ENCODE peak calls at places on chromosome 4, in ten cellular contexts. One of them, this sample, is unnamed.

GRCh38 chr4:153367092-153367491 is 22.6 kb downstream of the MND1 start:
- DNase-seq in substantia nigra: no peak
- DNase-seq in neural progenitor cell: no peak
- DNase-seq in stimulated activated CD8-positive, alpha-beta memory T cell treated with anti-CD3 and anti-CD28 coated beads, Interleukin-15, amount 100 ng/mL, for 24 hours: no peak
- DNase-seq in tibial artery: no peak
- DNase-seq in iPS DF 6.9: no peak
- DNase-seq in NB4: no peak
- DNase-seq in NCI-H524 treated with DMSO at 0.1 percent for 48 hours: no peak
- DNase-seq in naive thymus-derived CD8-positive, alpha-beta T cell: no peak
- DNase-seq in BE2C: no peak
- DNase-seq in this sample: no peak

GRCh38 chr4:76806336-76806735 is 91.6 kb downstream of the SOWAHB start:
- DNase-seq in iPS DF 6.9: no peak
- DNase-seq in naive thymus-derived CD8-positive, alpha-beta T cell: no peak
- DNase-seq in tibial artery: no peak
- DNase-seq in substantia nigra: no peak
- DNase-seq in BE2C: no peak
- DNase-seq in neural progenitor cell: no peak
- DNase-seq in NCI-H524 treated with DMSO at 0.1 percent for 48 hours: no peak
- DNase-seq in NB4: no peak
- DNase-seq in stimulated activated CD8-positive, alpha-beta memory T cell treated with anti-CD3 and anti-CD28 coated beads, Interleukin-15, amount 100 ng/mL, for 24 hours: no peak
- DNase-seq in this sample: no peak

GRCh38 chr4:87150498-87151261 is 69.7 kb downstream of the KLHL8 start:
- DNase-seq in BE2C: peak
- DNase-seq in stimulated activated CD8-positive, alpha-beta memory T cell treated with anti-CD3 and anti-CD28 coated beads, Interleukin-15, amount 100 ng/mL, for 24 hours: no peak
- DNase-seq in substantia nigra: peak
- DNase-seq in tibial artery: no peak
- DNase-seq in neural progenitor cell: peak
- DNase-seq in NCI-H524 treated with DMSO at 0.1 percent for 48 hours: no peak
- DNase-seq in NB4: peak
- DNase-seq in naive thymus-derived CD8-positive, alpha-beta T cell: peak
- DNase-seq in iPS DF 6.9: peak
- DNase-seq in this sample: peak

GRCh38 chr4:4296283-4296846 is 6.3 kb downstream of the ZBTB49 start:
- DNase-seq in substantia nigra: no peak
- DNase-seq in naive thymus-derived CD8-positive, alpha-beta T cell: no peak
- DNase-seq in iPS DF 6.9: no peak
- DNase-seq in neural progenitor cell: no peak
- DNase-seq in BE2C: no peak
- DNase-seq in NCI-H524 treated with DMSO at 0.1 percent for 48 hours: no peak
- DNase-seq in stimulated activated CD8-positive, alpha-beta memory T cell treated with anti-CD3 and anti-CD28 coated beads, Interleukin-15, amount 100 ng/mL, for 24 hours: no peak
- DNase-seq in tibial artery: no peak
- DNase-seq in NB4: no peak
- DNase-seq in this sample: no peak

GRCh38 chr4:38565271-38566199 is 98.5 kb upstream of the KLF3 start:
- DNase-seq in stimulated activated CD8-positive, alpha-beta memory T cell treated with anti-CD3 and anti-CD28 coated beads, Interleukin-15, amount 100 ng/mL, for 24 hours: no peak
- DNase-seq in NCI-H524 treated with DMSO at 0.1 percent for 48 hours: no peak
- DNase-seq in naive thymus-derived CD8-positive, alpha-beta T cell: no peak
- DNase-seq in BE2C: peak
- DNase-seq in tibial artery: no peak
- DNase-seq in substantia nigra: no peak
- DNase-seq in neural progenitor cell: no peak
- DNase-seq in NB4: no peak
- DNase-seq in iPS DF 6.9: no peak
- DNase-seq in this sample: no peak

GRCh38 chr4:53522334-53522733 is 69.0 kb downstream of the LNX1 start:
- DNase-seq in tibial artery: no peak
- DNase-seq in iPS DF 6.9: no peak
- DNase-seq in naive thymus-derived CD8-positive, alpha-beta T cell: no peak
- DNase-seq in stimulated activated CD8-positive, alpha-beta memory T cell treated with anti-CD3 and anti-CD28 coated beads, Interleukin-15, amount 100 ng/mL, for 24 hours: no peak
- DNase-seq in NCI-H524 treated with DMSO at 0.1 percent for 48 hours: no peak
- DNase-seq in neural progenitor cell: no peak
- DNase-seq in NB4: no peak
- DNase-seq in BE2C: no peak
- DNase-seq in substantia nigra: no peak
- DNase-seq in this sample: no peak

GRCh38 chr4:25172964-25173917 is 13.0 kb upstream of the SEPSECS start:
- DNase-seq in tibial artery: peak
- DNase-seq in NB4: peak
- DNase-seq in naive thymus-derived CD8-positive, alpha-beta T cell: no peak
- DNase-seq in BE2C: no peak
- DNase-seq in stimulated activated CD8-positive, alpha-beta memory T cell treated with anti-CD3 and anti-CD28 coated beads, Interleukin-15, amount 100 ng/mL, for 24 hours: no peak
- DNase-seq in iPS DF 6.9: no peak
- DNase-seq in neural progenitor cell: no peak
- DNase-seq in NCI-H524 treated with DMSO at 0.1 percent for 48 hours: no peak
- DNase-seq in substantia nigra: no peak
- DNase-seq in this sample: no peak

GRCh38 chr4:79661196-79661595 is 253.2 kb upstream of the GK2 start:
- DNase-seq in NB4: no peak
- DNase-seq in neural progenitor cell: no peak
- DNase-seq in NCI-H524 treated with DMSO at 0.1 percent for 48 hours: no peak
- DNase-seq in substantia nigra: no peak
- DNase-seq in BE2C: no peak
- DNase-seq in tibial artery: no peak
- DNase-seq in naive thymus-derived CD8-positive, alpha-beta T cell: no peak
- DNase-seq in stimulated activated CD8-positive, alpha-beta memory T cell treated with anti-CD3 and anti-CD28 coated beads, Interleukin-15, amount 100 ng/mL, for 24 hours: no peak
- DNase-seq in iPS DF 6.9: no peak
- DNase-seq in this sample: no peak

GRCh38 chr4:105058177-105058812 is 88.4 kb upstream of the TET2 start:
- DNase-seq in BE2C: no peak
- DNase-seq in substantia nigra: no peak
- DNase-seq in NB4: peak
- DNase-seq in iPS DF 6.9: no peak
- DNase-seq in stimulated activated CD8-positive, alpha-beta memory T cell treated with anti-CD3 and anti-CD28 coated beads, Interleukin-15, amount 100 ng/mL, for 24 hours: no peak
- DNase-seq in neural progenitor cell: no peak
- DNase-seq in naive thymus-derived CD8-positive, alpha-beta T cell: no peak
- DNase-seq in NCI-H524 treated with DMSO at 0.1 percent for 48 hours: no peak
- DNase-seq in tibial artery: no peak
- DNase-seq in this sample: no peak